ENCODE peak calls at places on chromosomes 16 and 17, in seven cellular contexts. X is WERI-Rb-1, P is uterus, H is ascending aorta, L is aorta, G is cardiac muscle cell, M is colonic mucosa. W is an unnamed sample.

GRCh38 chr16:19075511-19075910 is 8.1 kb downstream of the COQ7 start:
- DNase-seq in X (no peak), P (no peak), H (no peak), L (no peak), G (no peak), M (no peak), W (no peak)

GRCh38 chr17:81231766-81232581 is 6.9 kb downstream of the TEPSIN start:
- DNase-seq in X (no peak), P (no peak), H (no peak), L (no peak), G (no peak), M (no peak), W (no peak)

GRCh38 chr17:1492249-1493206 is at the start of gene MYO1C:
- DNase-seq in X (no peak), P (peak; percentile 47), H (no peak), L (peak; percentile 82), G (no peak), M (peak; percentile 43), W (no peak)

GRCh38 chr16:25009822-25010221 is 5.3 kb downstream of the ARHGAP17 start:
- DNase-seq in X (no peak), P (no peak), H (no peak), L (no peak), G (peak; percentile 48), M (no peak), W (peak; percentile 67)

GRCh38 chr16:73058616-73059409 is 10.9 kb upstream of the ZFHX3 start:
- DNase-seq in X (peak; percentile 51), P (no peak), H (no peak), L (peak; percentile 87), G (peak; percentile 68), M (no peak), W (peak; percentile 76)

GRCh38 chr16:79188115-79188779 is 412.3 kb downstream of the MAF start:
- DNase-seq in X (no peak), P (no peak), H (no peak), L (no peak), G (no peak), M (no peak), W (no peak)

GRCh38 chr17:81607431-81607830 is 29.5 kb downstream of the NPLOC4 start:
- DNase-seq in X (no peak), P (no peak), H (no peak), L (no peak), G (no peak), M (no peak), W (no peak)

GRCh38 chr17:79778504-79779087 is 648 bp downstream of the CBX2 start:
- DNase-seq in X (peak; percentile 62), P (no peak), H (no peak), L (peak; percentile 75), G (no peak), M (peak; percentile 64), W (peak; percentile 68)

GRCh38 chr17:4739122-4740024 is at the start of the genes CXCL16 and ZMYND15:
- DNase-seq in X (peak; percentile 38), P (peak; percentile 32), H (no peak), L (peak; percentile 90), G (peak; percentile 49), M (peak; percentile 77), W (peak; percentile 35)

GRCh38 chr16:3696425-3697218 is 20.7 kb downstream of the TRAP1 start:
- DNase-seq in X (no peak), P (no peak), H (no peak), L (peak; percentile 21), G (peak; percentile 89), M (no peak), W (peak; percentile 54)

GRCh38 chr16:2470603-2471015 is 488 bp upstream of the NTN3 start:
- DNase-seq in X (peak; percentile 36), P (no peak), H (no peak), L (no peak), G (no peak), M (no peak), W (peak; percentile 54)

GRCh38 chr17:70552982-70553334 is 383.6 kb downstream of the KCNJ2 start:
- DNase-seq in X (no peak), P (no peak), H (no peak), L (no peak), G (no peak), M (no peak), W (no peak)

DNA sequence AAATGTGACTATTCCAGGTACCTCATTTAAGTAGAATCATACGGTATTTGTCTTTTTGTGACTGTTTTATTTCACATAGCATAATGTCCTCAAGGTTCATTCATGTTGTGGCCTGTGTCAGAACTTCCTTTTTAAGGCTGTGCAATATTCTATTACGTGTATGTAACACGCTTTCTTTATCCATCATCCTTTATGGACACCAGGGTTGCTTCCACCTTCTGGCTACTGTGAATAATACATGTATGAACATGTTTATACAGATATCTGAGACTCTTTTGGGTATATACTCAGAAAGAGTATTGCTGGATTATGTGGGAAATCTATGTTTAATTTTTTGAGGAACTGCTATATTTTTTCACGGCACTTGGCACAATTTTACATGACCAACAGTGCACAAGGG is 28.7 kb upstream of the RSL1D1 start:
- DNase-seq in X (no peak), P (no peak), H (no peak), L (no peak), G (no peak), M (no peak), W (no peak)
- H3K27me3 ChIP-seq in X (no peaks in the 10 kb centered on the region), P (no peaks in the 10 kb centered on the region), H (no peaks in the 10 kb centered on the region), L (no peaks in the 10 kb centered on the region), G (no peaks in the 10 kb centered on the region), M (no peaks in the 10 kb centered on the region), W (no peaks in the 10 kb centered on the region)

DNA sequence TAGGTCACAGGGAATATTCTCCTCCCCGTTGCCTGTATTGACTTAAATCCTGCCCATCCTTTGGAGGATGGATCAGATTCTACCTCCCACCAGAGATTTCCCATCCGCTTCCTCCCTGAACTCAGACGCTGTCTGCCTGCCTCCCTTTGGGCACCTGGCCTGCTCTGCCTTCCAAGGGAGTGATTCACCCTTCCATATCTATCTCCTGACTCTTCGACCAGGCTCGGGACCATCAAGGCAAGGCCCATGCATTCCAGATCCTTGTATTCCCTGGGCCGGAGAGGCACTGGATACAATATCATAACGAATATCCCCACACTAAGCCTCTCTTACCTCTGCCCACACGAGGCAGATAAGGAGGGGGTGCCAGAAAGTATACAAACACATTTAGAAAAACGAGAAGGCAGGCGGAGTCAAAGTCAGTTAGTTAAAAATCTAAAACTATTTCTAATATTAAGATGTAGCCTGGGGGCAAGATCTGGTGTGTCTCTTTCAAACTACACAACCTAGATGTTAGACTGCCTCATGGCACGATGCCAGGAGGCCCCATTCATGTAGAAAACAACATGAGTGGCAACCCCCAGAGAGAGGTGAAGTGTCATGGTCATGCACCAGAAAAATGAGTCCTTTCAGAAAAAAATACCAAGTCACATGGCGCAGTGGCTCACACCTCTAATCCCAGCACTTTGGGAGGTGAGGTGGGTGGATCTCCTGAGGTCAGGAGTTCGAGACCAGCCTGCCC is 9.2 kb downstream of the PMP22 start:
- DNase-seq in X (no peak), P (peak; percentile 61), H (no peak), L (no peak), G (peak; percentile 40), M (no peak), W (no peak)
- H3K27ac ChIP-seq in X (no peak overlapping the region), P (peak overlapping the region; percentile 37), H (peak overlapping the region; percentile 15), L (no peak overlapping the region), G (no peak overlapping the region), M (no peak overlapping the region), W (no peak overlapping the region)

GRCh38 chr17:7296189-7296861 is 1.9 kb upstream of the YBX2 start:
- DNase-seq in X (peak; percentile 83), P (peak; percentile 78), H (no peak), L (peak; percentile 96), G (peak; percentile 87), M (peak; percentile 83), W (peak; percentile 85)
- H3K4me3 ChIP-seq in X (peak overlapping the region; percentile 13), P (no peak overlapping the region), H (peak overlapping the region; percentile 33), L (no peak overlapping the region), G (no peak overlapping the region), M (peak overlapping the region; percentile 6), W (peak overlapping the region; percentile 24)

DNA sequence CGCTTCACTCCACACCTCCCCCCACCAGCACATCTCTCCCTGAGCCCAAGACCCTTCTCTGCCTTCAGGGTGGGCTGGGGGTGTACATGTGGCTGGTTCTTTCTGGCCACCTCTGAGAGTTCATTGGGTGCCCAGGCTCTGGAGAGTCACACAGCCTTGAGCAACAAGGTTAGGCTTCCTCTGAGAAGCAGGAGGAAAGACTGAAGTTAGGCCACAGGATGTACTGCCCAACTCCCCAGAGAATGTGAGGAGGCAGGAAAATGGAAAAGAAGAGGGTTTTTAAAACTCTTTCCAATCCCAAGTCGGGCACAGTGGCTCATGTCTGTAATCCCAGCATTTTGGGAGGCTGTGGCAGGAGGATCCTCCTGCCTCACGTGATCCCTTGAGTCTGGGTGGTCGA is 7.3 kb downstream of the PCGF2 start:
- DNase-seq in X (no peak), P (no peak), H (no peak), L (no peak), G (no peak), M (no peak), W (no peak)
- H3K27me3 ChIP-seq in X (no peaks in the 10 kb centered on the region), P (no peaks in the 10 kb centered on the region), H (no peaks in the 10 kb centered on the region), L (no peaks in the 10 kb centered on the region), G (no peaks in the 10 kb centered on the region), M (no peaks in the 10 kb centered on the region), W (no peaks in the 10 kb centered on the region)

DNA sequence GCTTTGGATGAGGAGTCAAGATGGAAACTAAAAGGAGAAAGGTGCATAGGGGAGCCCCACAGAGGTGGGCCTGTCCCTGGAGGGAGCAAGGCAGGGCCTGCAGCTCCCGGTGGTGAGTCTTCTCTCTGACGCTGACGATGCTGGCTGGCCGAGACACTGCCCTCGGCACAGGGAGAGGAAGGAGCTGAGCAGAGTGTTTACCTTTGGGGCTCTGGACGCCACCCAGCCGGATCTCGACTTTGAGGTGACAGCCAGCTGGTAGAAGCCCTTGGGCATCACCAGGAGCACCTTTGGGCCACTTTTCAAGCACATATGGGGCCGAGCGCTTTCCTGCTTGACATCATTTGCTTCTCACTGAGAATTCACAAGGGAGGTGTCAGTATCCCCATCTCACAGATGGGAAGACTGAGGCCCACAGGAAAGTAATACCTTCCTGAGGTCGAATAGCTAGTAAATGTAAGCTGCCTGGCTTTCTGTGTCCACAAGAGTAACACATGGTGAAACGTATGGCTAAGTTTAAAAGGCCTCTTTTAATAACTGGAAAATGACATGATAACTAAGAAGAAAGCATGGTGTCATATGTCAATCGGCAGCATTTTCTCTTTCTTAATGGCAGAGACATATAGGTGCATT is 294.3 kb upstream of the TNRC6C start:
- DNase-seq in X (no peak), P (no peak), H (no peak), L (no peak), G (no peak), M (no peak), W (no peak)
- H3K27ac ChIP-seq in X (no peak overlapping the region), P (no peak overlapping the region), H (no peak overlapping the region), L (no peak overlapping the region), G (no peak overlapping the region), M (no peak overlapping the region), W (no peak overlapping the region)

GRCh38 chr17:47218896-47219430 is 9.8 kb downstream of the MYL4 start:
- DNase-seq in X (no peak), P (no peak), H (no peak), L (no peak), G (no peak), M (no peak), W (no peak)
- H3K4me3 ChIP-seq in X (no peak overlapping the region), P (no peak overlapping the region), H (no peak overlapping the region), L (no peak overlapping the region), G (no peak overlapping the region), M (no peak overlapping the region), W (no peak overlapping the region)

DNA sequence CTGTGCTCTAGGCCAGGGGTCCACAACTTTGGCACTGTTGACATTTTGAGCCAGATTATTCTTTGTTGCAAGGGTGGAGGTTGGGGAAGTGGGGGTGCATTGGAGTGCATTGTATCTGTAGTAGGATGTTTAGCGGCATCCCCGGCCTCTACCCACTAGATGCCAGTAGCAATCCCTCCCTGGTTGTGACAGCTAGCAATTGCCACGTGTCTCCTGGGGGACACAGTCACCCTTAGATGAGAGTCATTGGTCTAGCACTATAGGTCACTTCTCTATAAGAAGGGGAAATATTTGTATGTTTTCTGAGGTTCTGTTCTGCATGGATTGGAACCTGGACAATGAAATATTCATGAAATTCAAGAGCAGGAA is 32.4 kb downstream of the MSI2 start:
- DNase-seq in X (no peak), P (no peak), H (no peak), L (no peak), G (no peak), M (no peak), W (no peak)
- H3K27me3 ChIP-seq in X (no peaks in the 10 kb centered on the region), P (no peaks in the 10 kb centered on the region), H (no peaks in the 10 kb centered on the region), L (no peaks in the 10 kb centered on the region), G (no peaks in the 10 kb centered on the region), M (no peaks in the 10 kb centered on the region), W (no peaks in the 10 kb centered on the region)